ENCODE peak calls at places on chromosomes 13 and 19, in ten cellular contexts. B is CD8-positive, alpha-beta memory T cell; R is SHP77; N is neural progenitor cell; L is HT1080; D is fibroblast of the conjunctiva; F is hypothalamus; S is activated T-helper 1 cell treated with Interleukin-2 at 50 U/mL for 16 hours; V is caudate nucleus; O is tibial artery. P is an unnamed sample.

GRCh38 chr19:13037718-13038117 is 42.4 kb downstream of the NFIX start:
- DNase-seq in B (no peak), R (no peak), N (no peak), L (no peak), D (no peak), F (no peak), S (no peak), V (no peak), O (no peak), P (no peak)

GRCh38 chr13:35475960-35476943 is at the start of gene MAB21L1:
- DNase-seq in B (no peak), R (no peak), N (peak; percentile 81), L (no peak), D (peak; percentile 52), F (no peak), S (no peak), V (no peak), O (peak; percentile 45), P (no peak)

GRCh38 chr13:38002596-38002995 is 133.0 kb upstream of the TRPC4 start:
- DNase-seq in B (no peak), R (peak; percentile 85), N (no peak), L (no peak), D (no peak), F (no peak), S (no peak), V (no peak), O (no peak), P (no peak)

GRCh38 chr19:27654266-27654990 is 1558.5 kb downstream of the UQCRFS1 start:
- DNase-seq in B (no peak), R (no peak), N (no peak), L (peak; percentile 6), D (no peak), F (no peak), S (no peak), V (no peak), O (no peak), P (no peak)

GRCh38 chr19:16737909-16738308 is 18.3 kb downstream of the NWD1 start:
- DNase-seq in B (no peak), R (no peak), N (no peak), L (no peak), D (no peak), F (no peak), S (no peak), V (no peak), O (no peak), P (no peak)

GRCh38 chr13:44140146-44140545 is 233.5 kb upstream of the SERP2 start:
- DNase-seq in B (no peak), R (peak; percentile 85), N (peak; percentile 76), L (no peak), D (no peak), F (no peak), S (no peak), V (no peak), O (no peak), P (no peak)

GRCh38 chr19:4547303-4548237 is 7.7 kb upstream of the LRG1 start:
- DNase-seq in B (no peak), R (peak; percentile 14), N (no peak), L (peak; percentile 7), D (no peak), F (no peak), S (no peak), V (no peak), O (no peak), P (no peak)

GRCh38 chr19:35773020-35773809 is 2.1 kb upstream of the ARHGAP33 start:
- DNase-seq in B (no peak), R (no peak), N (no peak), L (no peak), D (no peak), F (no peak), S (no peak), V (no peak), O (no peak), P (no peak)

GRCh38 chr13:42610623-42611022 is 36.7 kb downstream of the TNFSF11 start:
- DNase-seq in B (no peak), R (no peak), N (no peak), L (no peak), D (no peak), F (no peak), S (no peak), V (no peak), O (no peak), P (no peak)

GRCh38 chr13:114299604-114300305 is 14.5 kb upstream of the CHAMP1 start:
- DNase-seq in B (no peak), R (no peak), N (no peak), L (no peak), D (no peak), F (no peak), S (no peak), V (no peak), O (no peak), P (no peak)

GRCh38 chr19:16146112-16146511 is 2.6 kb downstream of the HSH2D start:
- DNase-seq in B (no peak), R (no peak), N (no peak), L (no peak), D (no peak), F (no peak), S (no peak), V (no peak), O (no peak), P (no peak)

GRCh38 chr19:50330365-50331078 is 1.3 kb upstream of the KCNC3 start:
- DNase-seq in B (peak; percentile 74), R (peak; percentile 78), N (peak; percentile 98), L (no peak), D (no peak), F (peak; percentile 89), S (peak; percentile 66), V (peak; percentile 71), O (peak; percentile 33), P (peak; percentile 70)